ENCODE peak calls at places on chromosomes 7 and 10, in four cellular contexts. One of them, this sample, is unnamed.
A peak's percentile ranks its signal among the peaks of the same experiment; 100 is the strongest.

GRCh38 chr7:135672560-135673359 is 10.4 kb downstream of the STMP1 start:
- DNase-seq in right atrium auricular region: no peak
- DNase-seq in astrocyte: peak; percentile 62
- DNase-seq in PC-3: peak; percentile 75
- DNase-seq in this sample: no peak

GRCh38 chr7:139747662-139748372 is 30.0 kb downstream of the HIPK2 start:
- DNase-seq in astrocyte: no peak
- DNase-seq in PC-3: no peak
- DNase-seq in right atrium auricular region: no peak
- DNase-seq in this sample: no peak

GRCh38 chr10:120069700-120070099 is 177.2 kb downstream of the SEC23IP start:
- DNase-seq in astrocyte: no peak
- DNase-seq in PC-3: no peak
- DNase-seq in right atrium auricular region: no peak
- DNase-seq in this sample: no peak

GRCh38 chr10:3071405-3072198 is 4.3 kb downstream of the PFKP start:
- DNase-seq in PC-3: peak; percentile 83
- DNase-seq in right atrium auricular region: no peak
- DNase-seq in astrocyte: peak; percentile 92
- DNase-seq in this sample: no peak

GRCh38 chr10:13797171-13797570 is 210.4 kb downstream of the PRPF18 start:
- DNase-seq in PC-3: no peak
- DNase-seq in right atrium auricular region: no peak
- DNase-seq in astrocyte: no peak
- DNase-seq in this sample: no peak

GRCh38 chr10:27240212-27240890 is at the start of gene ACBD5:
- DNase-seq in astrocyte: peak; percentile 50
- DNase-seq in right atrium auricular region: peak; percentile 95
- DNase-seq in PC-3: peak; percentile 59
- DNase-seq in this sample: peak; percentile 15

GRCh38 chr10:49700997-49701396 is 21.5 kb downstream of the C10orf53 start:
- DNase-seq in right atrium auricular region: no peak
- DNase-seq in PC-3: peak; percentile 72
- DNase-seq in astrocyte: no peak
- DNase-seq in this sample: no peak

GRCh38 chr10:47311193-47311899 is 10.9 kb upstream of the GDF2 start:
- DNase-seq in astrocyte: no peak
- DNase-seq in right atrium auricular region: no peak
- DNase-seq in PC-3: peak; percentile 41
- DNase-seq in this sample: no peak

GRCh38 chr10:130423455-130424305 is 287.5 kb downstream of the GLRX3 start:
- DNase-seq in right atrium auricular region: peak; percentile 34
- DNase-seq in PC-3: no peak
- DNase-seq in astrocyte: no peak
- DNase-seq in this sample: no peak

GRCh38 chr7:12766416-12766815 is 79.0 kb downstream of the ARL4A start:
- DNase-seq in right atrium auricular region: no peak
- DNase-seq in PC-3: no peak
- DNase-seq in astrocyte: no peak
- DNase-seq in this sample: no peak

GRCh38 chr10:3260066-3260834 is 87.7 kb upstream of the PITRM1 start:
- DNase-seq in astrocyte: no peak
- DNase-seq in PC-3: no peak
- DNase-seq in right atrium auricular region: no peak
- DNase-seq in this sample: no peak

GRCh38 chr7:159016591-159016990 is 128.1 kb downstream of the VIPR2 start:
- DNase-seq in right atrium auricular region: no peak
- DNase-seq in PC-3: no peak
- DNase-seq in astrocyte: no peak
- DNase-seq in this sample: no peak

GRCh38 chr10:30447125-30447799 is 13.3 kb downstream of the MAP3K8 start:
- DNase-seq in PC-3: peak; percentile 96
- DNase-seq in astrocyte: peak; percentile 82
- DNase-seq in right atrium auricular region: no peak
- DNase-seq in this sample: peak; percentile 61

GRCh38 chr10:63633677-63634487 is 112.7 kb downstream of the REEP3 start:
- DNase-seq in PC-3: peak; percentile 85
- DNase-seq in right atrium auricular region: no peak
- DNase-seq in astrocyte: peak; percentile 17
- DNase-seq in this sample: no peak

GRCh38 chr10:2985729-2986232 is 81.6 kb upstream of the PFKP start:
- DNase-seq in astrocyte: peak; percentile 61
- DNase-seq in right atrium auricular region: no peak
- DNase-seq in PC-3: peak; percentile 64
- DNase-seq in this sample: no peak

GRCh38 chr10:56317603-56318002 is 43.5 kb downstream of the ZWINT start:
- DNase-seq in astrocyte: no peak
- DNase-seq in right atrium auricular region: no peak
- DNase-seq in PC-3: no peak
- DNase-seq in this sample: no peak

GRCh38 chr7:80127412-80128150 is 7.0 kb upstream of the GNAI1 start:
- DNase-seq in PC-3: no peak
- DNase-seq in right atrium auricular region: no peak
- DNase-seq in astrocyte: no peak
- DNase-seq in this sample: no peak

GRCh38 chr10:123577921-123578461 is 88.2 kb upstream of the GPR26 start:
- DNase-seq in astrocyte: no peak
- DNase-seq in right atrium auricular region: no peak
- DNase-seq in PC-3: no peak
- DNase-seq in this sample: no peak
- H3K27me3 ChIP-seq in astrocyte: peaks cover 4% of the 10 kb centered on the region
- H3K27me3 ChIP-seq in right atrium auricular region: no peaks in the 10 kb centered on the region
- H3K27me3 ChIP-seq in PC-3: peaks cover 22% of the 10 kb centered on the region
- H3K27me3 ChIP-seq in this sample: no peaks in the 10 kb centered on the region

DNA sequence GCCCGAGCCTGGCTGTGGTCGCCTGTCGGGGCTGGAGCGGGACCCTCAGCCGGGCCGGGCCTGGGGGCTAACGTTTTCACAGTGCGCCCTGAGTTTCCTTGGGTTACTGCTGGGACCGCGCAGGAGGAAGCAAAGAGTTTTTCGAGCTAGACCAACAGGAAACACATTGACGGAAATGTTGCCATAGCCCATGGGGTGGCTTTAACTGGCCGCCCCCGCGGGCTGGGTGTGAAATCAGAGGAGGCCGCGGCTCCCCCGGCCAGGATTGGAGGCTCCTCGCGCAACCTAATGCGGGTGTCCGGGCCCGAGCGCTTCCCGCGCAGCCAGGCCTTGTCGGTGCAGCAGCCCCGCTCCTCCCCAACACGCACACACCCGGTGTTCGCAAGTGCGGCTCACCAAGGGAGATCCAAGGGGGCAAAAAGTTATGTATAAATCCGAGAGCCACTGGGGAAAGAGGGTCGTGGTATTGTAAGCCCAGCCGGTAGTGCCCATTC is 1.9 kb downstream of the HHEX start:
- DNase-seq in astrocyte: no peak
- DNase-seq in right atrium auricular region: no peak
- DNase-seq in PC-3: no peak
- DNase-seq in this sample: no peak
- H3K4me3 ChIP-seq in astrocyte: no peak overlapping the region
- H3K4me3 ChIP-seq in right atrium auricular region: peak overlapping the region; percentile 19
- H3K4me3 ChIP-seq in PC-3: no peak overlapping the region
- H3K4me3 ChIP-seq in this sample: no peak overlapping the region

GRCh38 chr7:116805100-116805544 is 57.3 kb upstream of the CAPZA2 start:
- DNase-seq in right atrium auricular region: peak; percentile 62
- DNase-seq in astrocyte: peak; percentile 36
- DNase-seq in PC-3: no peak
- DNase-seq in this sample: no peak
- TF ChIP-seq CTCF in right atrium auricular region: no peak
- TF ChIP-seq CTCF in astrocyte: no peak
- TF ChIP-seq CTCF in PC-3: no peak
- TF ChIP-seq CTCF in this sample: no peak

GRCh38 chr7:157685430-157686284 is 348.9 kb downstream of the DNAJB6 start:
- DNase-seq in astrocyte: no peak
- DNase-seq in right atrium auricular region: no peak
- DNase-seq in PC-3: no peak
- DNase-seq in this sample: no peak
- H3K27me3 ChIP-seq in astrocyte: peaks cover 23% of the 10 kb centered on the region
- H3K27me3 ChIP-seq in right atrium auricular region: peaks cover 60% of the 10 kb centered on the region
- H3K27me3 ChIP-seq in PC-3: no peaks in the 10 kb centered on the region
- H3K27me3 ChIP-seq in this sample: peaks cover 3% of the 10 kb centered on the region